ENCODE peak calls at places on chromosomes 3 and 15, in ten cellular contexts. U is activated T-cell treated with anti-CD3 and anti-CD28 coated beads for 24 hours; K is NCI-H446; R is vagina; N is GF-D8; M is AG04450; Q is activated CD4-positive, alpha-beta T cell treated with anti-CD3 and anti-CD28 coated beads for 48 hours; P is astrocyte of the spinal cord; L is WTC11; Y is mesothelial cell of epicardium. J is an unnamed sample.

GRCh38 chr3:125628212-125628611 is 32.9 kb upstream of the OSBPL11 start:
- DNase-seq in N (no peak), K (no peak), R (no peak), Q (no peak), U (no peak), Y (no peak), M (no peak), L (no peak), P (no peak), J (no peak)

GRCh38 chr3:125037498-125038150 is 18.2 kb downstream of the HEG1 start:
- DNase-seq in K (no peak), Q (no peak), Y (no peak), N (no peak), U (no peak), L (no peak), R (no peak), P (no peak), M (no peak), J (peak)

GRCh38 chr3:105608623-105609022 is 241.9 kb downstream of the ALCAM start:
- DNase-seq in M (no peak), L (peak), Q (no peak), K (no peak), N (no peak), Y (no peak), U (no peak), P (no peak), R (no peak), J (no peak)

GRCh38 chr15:27382296-27382695 is 411.3 kb downstream of the GABRG3 start:
- DNase-seq in Y (no peak), M (no peak), L (no peak), Q (no peak), K (no peak), N (no peak), P (no peak), R (no peak), U (no peak), J (no peak)

GRCh38 chr3:33636125-33636855 is 81.8 kb downstream of the CLASP2 start:
- DNase-seq in N (peak), R (no peak), P (peak), K (no peak), M (peak), L (no peak), U (no peak), Q (no peak), Y (no peak), J (peak)

GRCh38 chr3:115363071-115363470 is 216.0 kb upstream of the ZBTB20 start:
- DNase-seq in N (no peak), L (no peak), Q (no peak), M (no peak), Y (no peak), K (no peak), R (no peak), U (no peak), P (no peak), J (peak)

GRCh38 chr3:87186631-87187159 is 40.4 kb upstream of the CHMP2B start:
- DNase-seq in P (no peak), K (no peak), L (no peak), U (no peak), M (no peak), R (no peak), Y (no peak), N (no peak), Q (no peak), J (peak)

GRCh38 chr15:81196576-81197254 is at the start of gene IL16:
- DNase-seq in R (no peak), Q (no peak), Y (no peak), N (no peak), L (no peak), P (no peak), U (no peak), K (no peak), M (no peak), J (no peak)

GRCh38 chr15:25469377-25469776 is 30.6 kb upstream of the UBE3A start:
- DNase-seq in K (no peak), R (no peak), Y (no peak), P (no peak), U (no peak), M (no peak), N (no peak), L (no peak), Q (no peak), J (peak)

GRCh38 chr3:120983321-120983665 is 75.3 kb downstream of the STXBP5L start:
- DNase-seq in L (no peak), Y (no peak), R (no peak), P (no peak), U (no peak), N (no peak), M (no peak), K (no peak), Q (no peak), J (no peak)

GRCh38 chr3:50245831-50246516 is 10.0 kb downstream of the GNAI2 start:
- DNase-seq in M (no peak), L (peak), P (peak), U (peak), N (peak), Y (peak), K (peak), Q (peak), R (no peak), J (peak)

GRCh38 chr3:191290311-191291025 is 38.7 kb upstream of the CCDC50 start:
- DNase-seq in K (no peak), N (no peak), Q (no peak), L (no peak), U (no peak), M (no peak), Y (no peak), R (no peak), P (peak), J (peak)

GRCh38 chr15:79451361-79451999 is 19.3 kb downstream of the MINAR1 start:
- DNase-seq in U (no peak), L (no peak), N (no peak), M (no peak), R (no peak), K (no peak), Q (no peak), Y (no peak), P (no peak), J (no peak)

GRCh38 chr3:12884104-12884742 is 42.9 kb upstream of the RPL32 start:
- DNase-seq in K (no peak), Y (no peak), R (no peak), U (no peak), L (no peak), Q (no peak), N (no peak), M (peak), P (peak), J (no peak)

GRCh38 chr3:47536221-47536891 is 22.8 kb upstream of the ELP6 start:
- DNase-seq in Q (no peak), N (no peak), K (no peak), L (no peak), P (no peak), R (no peak), M (no peak), U (no peak), Y (no peak), J (no peak)

GRCh38 chr3:25663324-25664065 is 1.2 kb downstream of the TOP2B start:
- DNase-seq in R (no peak), P (peak), U (peak), N (peak), M (no peak), K (no peak), Q (peak), Y (no peak), L (no peak), J (peak)

GRCh38 chr3:56976666-56977560 is 83.6 kb upstream of the SPATA12 start:
- DNase-seq in U (no peak), P (peak), Q (no peak), M (no peak), K (peak), N (no peak), Y (peak), L (no peak), R (no peak), J (no peak)

GRCh38 chr15:44537728-44538240 is 837 bp downstream of the EIF3J start:
- DNase-seq in R (no peak), M (no peak), L (no peak), Y (no peak), U (peak), N (no peak), Q (no peak), P (peak), K (no peak), J (peak)

GRCh38 chr3:76756578-76756977 is 283.3 kb upstream of the ROBO2 start:
- DNase-seq in P (no peak), Q (no peak), Y (no peak), R (no peak), K (no peak), M (no peak), N (no peak), U (no peak), L (no peak), J (peak)

GRCh38 chr15:65869954-65870871 is 922 bp downstream of the RAB11A start:
- DNase-seq in Y (peak), K (peak), N (peak), Q (peak), P (peak), R (no peak), U (no peak), L (peak), M (no peak), J (peak)

GRCh38 chr3:35638640-35639250 is 580 bp upstream of the ARPP21 start:
- DNase-seq in L (no peak), M (no peak), N (no peak), R (no peak), U (no peak), Y (peak), K (no peak), P (no peak), Q (no peak), J (no peak)

GRCh38 chr15:95669146-95669922 is 661.2 kb upstream of the NR2F2 start:
- DNase-seq in R (no peak), P (peak), Q (no peak), N (no peak), M (no peak), K (no peak), L (peak), Y (no peak), U (no peak), J (no peak)

GRCh38 chr3:165259518-165260193 is 63.5 kb upstream of the SLITRK3 start:
- DNase-seq in L (no peak), P (peak), Q (no peak), R (no peak), K (peak), Y (no peak), N (no peak), M (no peak), U (no peak), J (peak)

J was measured in epithelial cell of esophagus.